ENCODE peak calls at places on chromosomes 12 and 14, in five cellular contexts. K is neuronal stem cell, X is iris pigment epithelial cell, N is uterus, D is Calu3. R is an unnamed sample.

GRCh38 chr14:32367501-32367900 is 38.4 kb downstream of the AKAP6 start:
- DNase-seq in K (no peak), X (no peak), N (no peak), D (no peak), R (no peak)

GRCh38 chr12:3313655-3314305 is 177.2 kb upstream of the PRMT8 start:
- DNase-seq in K (peak; percentile 23), X (no peak), N (peak; percentile 48), D (peak; percentile 54), R (peak; percentile 66)

GRCh38 chr14:93017341-93017797 is 94.4 kb downstream of the CHGA start:
- DNase-seq in K (no peak), X (no peak), N (peak; percentile 48), D (no peak), R (no peak)

GRCh38 chr12:51152953-51153352 is 20.0 kb downstream of the TFCP2 start:
- DNase-seq in K (no peak), X (no peak), N (no peak), D (no peak), R (no peak)

GRCh38 chr12:65603428-65604351 is 220.6 kb upstream of the HMGA2 start:
- DNase-seq in K (no peak), X (peak; percentile 96), N (no peak), D (peak; percentile 57), R (peak; percentile 95)

GRCh38 chr12:64793610-64794009 is 30.8 kb upstream of the TBC1D30 start:
- DNase-seq in K (no peak), X (no peak), N (no peak), D (no peak), R (no peak)

GRCh38 chr14:100304825-100305445 is 1.3 kb downstream of the SLC25A29 start:
- DNase-seq in K (no peak), X (peak; percentile 45), N (peak; percentile 58), D (peak; percentile 62), R (peak; percentile 15)

GRCh38 chr12:95218852-95219171 is 1.2 kb downstream of the VEZT start:
- DNase-seq in K (no peak), X (no peak), N (no peak), D (peak; percentile 50), R (no peak)

GRCh38 chr12:65464930-65465329 is 186.4 kb downstream of the MSRB3 start:
- DNase-seq in K (no peak), X (peak; percentile 95), N (no peak), D (no peak), R (peak; percentile 73)

GRCh38 chr12:54068423-54069070 is 14.9 kb downstream of the HOXC4 start:
- DNase-seq in K (no peak), X (no peak), N (no peak), D (no peak), R (no peak)

GRCh38 chr12:92136883-92137582 is 8.6 kb downstream of the BTG1 start:
- DNase-seq in K (no peak), X (peak; percentile 92), N (no peak), D (peak; percentile 32), R (peak; percentile 68)

GRCh38 chr14:85471744-85472143 is 58.2 kb upstream of the FLRT2 start:
- DNase-seq in K (no peak), X (peak; percentile 97), N (peak; percentile 13), D (peak; percentile 4), R (peak; percentile 87)

GRCh38 chr14:51283402-51283825 is 43.4 kb downstream of the TMX1 start:
- DNase-seq in K (peak; percentile 60), X (peak; percentile 89), N (no peak), D (peak; percentile 26), R (peak; percentile 84)

R was measured in RPMI7951.